ENCODE peak calls at places on chromosomes 2 and 18, in six cellular contexts. P, W, F, X, Y and G are unnamed samples.

GRCh38 chr18:52175406-52175805 is 164.6 kb upstream of the DCC start:
- DNase-seq in P (no peak), W (no peak), F (no peak), X (no peak), Y (no peak), G (no peak)

GRCh38 chr2:212692466-212692865 is 153.9 kb upstream of the ERBB4 start:
- DNase-seq in P (peak; percentile 48), W (no peak), F (no peak), X (no peak), Y (no peak), G (no peak)

GRCh38 chr2:38239452-38239851 is 137.6 kb downstream of the ATL2 start:
- DNase-seq in P (no peak), W (no peak), F (no peak), X (no peak), Y (no peak), G (no peak)

GRCh38 chr2:69805887-69806286 is 23.6 kb upstream of the GMCL1 start:
- DNase-seq in P (no peak), W (no peak), F (no peak), X (no peak), Y (no peak), G (no peak)

GRCh38 chr18:59735269-59735860 is 38.1 kb upstream of the CCBE1 start:
- DNase-seq in P (no peak), W (peak; percentile 60), F (no peak), X (no peak), Y (no peak), G (no peak)

GRCh38 chr2:70509565-70509964 is 44.1 kb downstream of the TGFA start:
- DNase-seq in P (no peak), W (peak; percentile 49), F (no peak), X (no peak), Y (no peak), G (no peak)

GRCh38 chr2:133266075-133266925 is 302.0 kb downstream of the NCKAP5 start:
- DNase-seq in P (peak; percentile 48), W (no peak), F (no peak), X (no peak), Y (peak; percentile 42), G (peak; percentile 43)

GRCh38 chr18:56221195-56222065 is 417.0 kb downstream of the TXNL1 start:
- DNase-seq in P (no peak), W (no peak), F (no peak), X (no peak), Y (no peak), G (no peak)

GRCh38 chr2:197086500-197086899 is 160.0 kb upstream of the PGAP1 start:
- DNase-seq in P (no peak), W (no peak), F (no peak), X (no peak), Y (no peak), G (no peak)

GRCh38 chr18:74699455-74699854 is 101.8 kb downstream of the ZNF407 start:
- DNase-seq in P (no peak), W (no peak), F (no peak), X (no peak), Y (no peak), G (no peak)

GRCh38 chr2:46304635-46305034 is 7.4 kb downstream of the EPAS1 start:
- DNase-seq in P (no peak), W (peak; percentile 21), F (no peak), X (no peak), Y (no peak), G (no peak)

GRCh38 chr2:230011617-230012016 is 57.1 kb downstream of the SLC16A14 start:
- DNase-seq in P (peak; percentile 22), W (no peak), F (no peak), X (no peak), Y (no peak), G (no peak)

GRCh38 chr2:102975996-102976636 is 214.3 kb downstream of the TMEM182 start:
- DNase-seq in P (peak; percentile 2), W (no peak), F (no peak), X (no peak), Y (peak; percentile 65), G (peak; percentile 66)

GRCh38 chr2:233974530-233975071 is 57.4 kb downstream of the TRPM8 start:
- DNase-seq in P (peak; percentile 95), W (no peak), F (no peak), X (no peak), Y (no peak), G (no peak)

GRCh38 chr2:62723253-62723652 is 17.7 kb downstream of the EHBP1 start:
- DNase-seq in P (no peak), W (no peak), F (no peak), X (no peak), Y (no peak), G (no peak)

GRCh38 chr2:62727259-62727867 is 21.9 kb downstream of the EHBP1 start:
- DNase-seq in P (no peak), W (no peak), F (no peak), X (no peak), Y (no peak), G (no peak)

GRCh38 chr2:62724106-62724505 is 18.6 kb downstream of the EHBP1 start:
- DNase-seq in P (peak; percentile 8), W (no peak), F (no peak), X (no peak), Y (no peak), G (no peak)

GRCh38 chr2:62725712-62726055 is 20.2 kb downstream of the EHBP1 start:
- DNase-seq in P (no peak), W (no peak), F (no peak), X (no peak), Y (no peak), G (no peak)

GRCh38 chr2:62724886-62725711 is 19.6 kb downstream of the EHBP1 start:
- DNase-seq in P (no peak), W (no peak), F (no peak), X (no peak), Y (peak; percentile 33), G (peak; percentile 22)
- TF ChIP-seq CTCF in P (peak; percentile 20), W (no peak), F (no peak), X (peak; percentile 17), Y (peak; percentile 17), G (peak; percentile 23)

GRCh38 chr2:65608391-65608790 is 176.0 kb upstream of the SPRED2 start:
- DNase-seq in P (no peak), W (no peak), F (no peak), X (no peak), Y (no peak), G (no peak)
- TF ChIP-seq CTCF in P (no peak), W (no peak), F (no peak), X (no peak), Y (no peak), G (no peak)

DNA sequence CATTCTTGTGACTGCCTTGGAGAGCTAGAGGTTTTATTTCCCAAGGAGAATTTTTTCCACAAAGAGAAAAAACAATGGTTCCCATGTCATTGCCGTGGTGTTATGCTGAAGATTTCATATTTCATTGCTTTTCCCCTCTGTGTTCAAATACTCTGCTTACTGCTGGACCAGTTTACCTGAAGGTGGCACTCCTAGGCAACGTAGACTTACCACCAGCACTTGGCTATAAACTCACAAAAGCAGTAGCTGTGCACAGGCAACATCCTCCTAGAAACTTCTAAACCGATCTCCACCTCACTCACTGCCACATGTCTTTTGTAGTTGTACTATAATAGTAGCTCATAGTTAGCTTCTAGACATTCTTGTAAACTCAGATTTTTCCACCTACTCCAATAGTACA is 1319.7 kb upstream of the CRIM1 start:
- DNase-seq in P (no peak), W (no peak), F (no peak), X (no peak), Y (no peak), G (no peak)
- TF ChIP-seq CTCF in P (no peak), W (peak; percentile 36), F (no peak), X (no peak), Y (no peak), G (no peak)

GRCh38 chr2:15145046-15145817 is 415.9 kb downstream of the NBAS start:
- DNase-seq in P (no peak), W (no peak), F (no peak), X (no peak), Y (no peak), G (no peak)
- TF ChIP-seq CTCF in P (no peak), W (no peak), F (no peak), X (no peak), Y (no peak), G (no peak)